ENCODE peak calls at places on chromosomes 13 and 19, in seven cellular contexts. One of them, this sample, is unnamed.
A peak's percentile ranks its signal among the peaks of the same experiment; 100 is the strongest.

GRCh38 chr19:40567750-40568494 is 8.8 kb upstream of the SHKBP1 start:
- DNase-seq in CD8-positive, alpha-beta memory T cell: no peak
- DNase-seq in choroid plexus epithelial cell: no peak
- DNase-seq in tibial artery: no peak
- DNase-seq in A673: no peak
- DNase-seq in aorta: no peak
- DNase-seq in upper lobe of left lung: no peak
- DNase-seq in this sample: peak; percentile 84

GRCh38 chr19:2883686-2884439 is 16.7 kb downstream of the ZNF556 start:
- DNase-seq in aorta: peak; percentile 15
- DNase-seq in A673: no peak
- DNase-seq in tibial artery: no peak
- DNase-seq in choroid plexus epithelial cell: no peak
- DNase-seq in upper lobe of left lung: no peak
- DNase-seq in CD8-positive, alpha-beta memory T cell: no peak
- DNase-seq in this sample: peak; percentile 44

GRCh38 chr19:28871099-28871725 is 341.7 kb downstream of the UQCRFS1 start:
- DNase-seq in upper lobe of left lung: no peak
- DNase-seq in A673: no peak
- DNase-seq in aorta: no peak
- DNase-seq in tibial artery: no peak
- DNase-seq in choroid plexus epithelial cell: no peak
- DNase-seq in CD8-positive, alpha-beta memory T cell: no peak
- DNase-seq in this sample: no peak

GRCh38 chr19:7292950-7293794 is 1.0 kb downstream of the INSR start:
- DNase-seq in tibial artery: peak; percentile 35
- DNase-seq in CD8-positive, alpha-beta memory T cell: no peak
- DNase-seq in choroid plexus epithelial cell: no peak
- DNase-seq in A673: no peak
- DNase-seq in upper lobe of left lung: peak; percentile 35
- DNase-seq in aorta: peak; percentile 83
- DNase-seq in this sample: peak; percentile 53

GRCh38 chr13:36999054-36999927 is at the start of gene ALG5:
- DNase-seq in upper lobe of left lung: peak; percentile 92
- DNase-seq in A673: peak; percentile 95
- DNase-seq in choroid plexus epithelial cell: peak; percentile 89
- DNase-seq in aorta: peak; percentile 97
- DNase-seq in CD8-positive, alpha-beta memory T cell: peak; percentile 92
- DNase-seq in tibial artery: peak; percentile 84
- DNase-seq in this sample: peak; percentile 92

GRCh38 chr19:38743394-38744297 is 628 bp downstream of the CAPN12 start:
- DNase-seq in upper lobe of left lung: no peak
- DNase-seq in aorta: no peak
- DNase-seq in A673: no peak
- DNase-seq in tibial artery: no peak
- DNase-seq in choroid plexus epithelial cell: no peak
- DNase-seq in CD8-positive, alpha-beta memory T cell: no peak
- DNase-seq in this sample: peak; percentile 60

GRCh38 chr19:8902520-8902919 is 70.3 kb downstream of the MBD3L1 start:
- DNase-seq in upper lobe of left lung: no peak
- DNase-seq in aorta: no peak
- DNase-seq in choroid plexus epithelial cell: no peak
- DNase-seq in A673: no peak
- DNase-seq in tibial artery: no peak
- DNase-seq in CD8-positive, alpha-beta memory T cell: no peak
- DNase-seq in this sample: no peak

GRCh38 chr19:52992109-52993004 is 21.4 kb upstream of the ERVV-1 start:
- DNase-seq in A673: no peak
- DNase-seq in CD8-positive, alpha-beta memory T cell: no peak
- DNase-seq in choroid plexus epithelial cell: peak; percentile 19
- DNase-seq in upper lobe of left lung: no peak
- DNase-seq in aorta: no peak
- DNase-seq in tibial artery: peak; percentile 34
- DNase-seq in this sample: no peak

GRCh38 chr19:13069415-13070369 is 33.0 kb downstream of the LYL1 start:
- DNase-seq in choroid plexus epithelial cell: no peak
- DNase-seq in CD8-positive, alpha-beta memory T cell: no peak
- DNase-seq in upper lobe of left lung: no peak
- DNase-seq in aorta: no peak
- DNase-seq in tibial artery: peak; percentile 20
- DNase-seq in A673: no peak
- DNase-seq in this sample: no peak

GRCh38 chr13:54536112-54536511 is 1507.5 kb downstream of the OLFM4 start:
- DNase-seq in upper lobe of left lung: no peak
- DNase-seq in A673: peak; percentile 36
- DNase-seq in aorta: no peak
- DNase-seq in choroid plexus epithelial cell: no peak
- DNase-seq in CD8-positive, alpha-beta memory T cell: no peak
- DNase-seq in tibial artery: no peak
- DNase-seq in this sample: no peak

GRCh38 chr19:47549341-47549768 is 23.6 kb downstream of the ZNF541 start:
- DNase-seq in choroid plexus epithelial cell: no peak
- DNase-seq in upper lobe of left lung: peak; percentile 81
- DNase-seq in aorta: no peak
- DNase-seq in A673: no peak
- DNase-seq in CD8-positive, alpha-beta memory T cell: no peak
- DNase-seq in tibial artery: no peak
- DNase-seq in this sample: no peak

GRCh38 chr19:40610396-40611064 is 9.4 kb downstream of the LTBP4 start:
- DNase-seq in aorta: peak; percentile 85
- DNase-seq in tibial artery: peak; percentile 58
- DNase-seq in upper lobe of left lung: peak; percentile 66
- DNase-seq in CD8-positive, alpha-beta memory T cell: peak; percentile 57
- DNase-seq in choroid plexus epithelial cell: no peak
- DNase-seq in A673: no peak
- DNase-seq in this sample: peak; percentile 90

GRCh38 chr19:49020931-49021895 is 2.9 kb downstream of the CGB3 start:
- DNase-seq in tibial artery: no peak
- DNase-seq in A673: no peak
- DNase-seq in aorta: no peak
- DNase-seq in upper lobe of left lung: no peak
- DNase-seq in CD8-positive, alpha-beta memory T cell: no peak
- DNase-seq in choroid plexus epithelial cell: peak; percentile 44
- DNase-seq in this sample: peak; percentile 85
- H3K4me3 ChIP-seq in tibial artery: no peak overlapping the region
- H3K4me3 ChIP-seq in A673: no peak overlapping the region
- H3K4me3 ChIP-seq in aorta: no peak overlapping the region
- H3K4me3 ChIP-seq in upper lobe of left lung: no peak overlapping the region
- H3K4me3 ChIP-seq in CD8-positive, alpha-beta memory T cell: no peak overlapping the region
- H3K4me3 ChIP-seq in choroid plexus epithelial cell: no peak overlapping the region
- H3K4me3 ChIP-seq in this sample: no peak overlapping the region

DNA sequence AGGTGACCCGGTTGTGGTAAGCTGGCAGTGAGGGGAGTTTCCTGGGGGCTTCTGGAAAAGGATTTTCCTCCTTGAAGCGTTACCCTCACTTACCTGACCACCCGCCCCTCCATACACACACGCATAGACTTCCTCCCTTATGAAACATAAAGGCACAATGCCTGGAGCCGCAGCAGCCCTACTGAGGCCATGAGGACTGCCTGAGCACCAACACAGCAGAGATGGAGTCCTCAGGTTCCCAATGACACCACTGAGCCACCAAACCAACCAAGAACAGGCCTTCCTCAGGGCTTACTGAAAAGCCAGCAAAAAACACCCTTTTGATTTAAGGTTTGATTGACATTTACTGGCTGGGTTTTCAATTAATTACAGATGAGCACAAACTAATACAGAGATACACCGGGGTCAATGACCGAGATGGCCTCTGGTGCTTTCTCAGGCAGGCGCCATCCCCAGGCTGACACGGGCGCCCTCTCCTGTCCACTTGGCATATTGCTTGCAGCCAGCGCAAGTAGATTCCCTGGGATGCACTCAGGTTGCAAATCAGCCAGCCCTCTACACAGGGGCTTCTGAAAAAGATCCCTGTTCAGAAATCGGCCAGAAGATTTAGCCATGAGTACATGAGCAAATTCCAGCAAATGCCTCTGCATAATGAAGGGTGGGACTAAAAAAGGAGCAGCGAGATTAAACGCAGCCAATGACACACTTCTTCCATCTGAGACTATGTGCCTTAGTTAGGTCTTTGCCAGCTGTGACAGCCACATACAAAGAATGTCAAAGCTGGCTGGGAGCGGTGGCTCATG is 14.8 kb downstream of the OPA3 start:
- DNase-seq in CD8-positive, alpha-beta memory T cell: peak; percentile 41
- DNase-seq in tibial artery: no peak
- DNase-seq in choroid plexus epithelial cell: peak; percentile 57
- DNase-seq in aorta: no peak
- DNase-seq in A673: peak; percentile 58
- DNase-seq in upper lobe of left lung: peak; percentile 72
- DNase-seq in this sample: no peak
- H3K4me3 ChIP-seq in CD8-positive, alpha-beta memory T cell: no peak overlapping the region
- H3K4me3 ChIP-seq in tibial artery: no peak overlapping the region
- H3K4me3 ChIP-seq in choroid plexus epithelial cell: no peak overlapping the region
- H3K4me3 ChIP-seq in aorta: no peak overlapping the region
- H3K4me3 ChIP-seq in A673: no peak overlapping the region
- H3K4me3 ChIP-seq in upper lobe of left lung: no peak overlapping the region
- H3K4me3 ChIP-seq in this sample: no peak overlapping the region

DNA sequence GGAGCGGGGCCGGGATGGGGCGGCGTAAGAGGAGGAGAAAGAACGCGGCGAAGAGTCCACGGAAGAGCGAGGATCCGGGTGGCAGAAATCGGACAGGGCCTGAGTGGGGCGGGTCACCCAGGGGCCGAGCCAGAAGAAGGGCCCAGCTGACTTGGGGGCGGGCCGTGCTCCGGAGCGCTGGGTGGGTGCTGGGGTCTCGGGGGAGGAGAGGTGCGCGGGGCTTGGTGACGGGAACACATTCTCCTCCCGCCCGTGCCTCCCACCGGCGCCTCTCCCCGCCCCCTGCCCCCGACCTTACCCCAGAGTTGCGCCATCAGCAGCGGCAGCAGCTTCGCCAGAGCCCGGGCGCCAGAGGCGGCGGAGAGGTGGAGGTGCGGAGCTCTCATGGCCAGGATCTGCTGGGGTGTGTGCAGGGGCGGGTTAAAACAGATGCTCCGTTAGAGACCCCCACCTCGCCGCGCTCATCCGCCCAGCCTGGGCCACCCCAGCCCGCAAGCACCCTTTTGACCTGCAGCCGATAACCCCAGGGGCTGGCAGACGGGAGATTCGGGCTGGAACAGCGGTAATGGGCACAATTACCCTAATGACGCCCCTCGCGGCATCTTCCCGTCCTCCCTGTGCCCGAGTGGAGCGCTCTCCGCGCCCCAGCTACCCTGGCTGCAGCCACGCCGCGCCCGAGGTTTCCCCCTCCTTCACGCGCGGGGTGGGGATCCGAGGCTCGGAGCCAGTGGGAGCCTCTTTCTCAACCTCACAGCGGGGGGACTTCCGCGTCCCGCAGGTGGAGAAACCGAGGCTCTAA is 565 bp downstream of the KLK10 start:
- DNase-seq in A673: no peak
- DNase-seq in tibial artery: no peak
- DNase-seq in aorta: peak; percentile 69
- DNase-seq in upper lobe of left lung: peak; percentile 26
- DNase-seq in CD8-positive, alpha-beta memory T cell: no peak
- DNase-seq in choroid plexus epithelial cell: no peak
- DNase-seq in this sample: peak; percentile 73
- H3K4me3 ChIP-seq in A673: peak overlapping the region; percentile 4
- H3K4me3 ChIP-seq in tibial artery: no peak overlapping the region
- H3K4me3 ChIP-seq in aorta: no peak overlapping the region
- H3K4me3 ChIP-seq in upper lobe of left lung: peak overlapping the region; percentile 13
- H3K4me3 ChIP-seq in CD8-positive, alpha-beta memory T cell: no peak overlapping the region
- H3K4me3 ChIP-seq in choroid plexus epithelial cell: no peak overlapping the region
- H3K4me3 ChIP-seq in this sample: no peak overlapping the region

DNA sequence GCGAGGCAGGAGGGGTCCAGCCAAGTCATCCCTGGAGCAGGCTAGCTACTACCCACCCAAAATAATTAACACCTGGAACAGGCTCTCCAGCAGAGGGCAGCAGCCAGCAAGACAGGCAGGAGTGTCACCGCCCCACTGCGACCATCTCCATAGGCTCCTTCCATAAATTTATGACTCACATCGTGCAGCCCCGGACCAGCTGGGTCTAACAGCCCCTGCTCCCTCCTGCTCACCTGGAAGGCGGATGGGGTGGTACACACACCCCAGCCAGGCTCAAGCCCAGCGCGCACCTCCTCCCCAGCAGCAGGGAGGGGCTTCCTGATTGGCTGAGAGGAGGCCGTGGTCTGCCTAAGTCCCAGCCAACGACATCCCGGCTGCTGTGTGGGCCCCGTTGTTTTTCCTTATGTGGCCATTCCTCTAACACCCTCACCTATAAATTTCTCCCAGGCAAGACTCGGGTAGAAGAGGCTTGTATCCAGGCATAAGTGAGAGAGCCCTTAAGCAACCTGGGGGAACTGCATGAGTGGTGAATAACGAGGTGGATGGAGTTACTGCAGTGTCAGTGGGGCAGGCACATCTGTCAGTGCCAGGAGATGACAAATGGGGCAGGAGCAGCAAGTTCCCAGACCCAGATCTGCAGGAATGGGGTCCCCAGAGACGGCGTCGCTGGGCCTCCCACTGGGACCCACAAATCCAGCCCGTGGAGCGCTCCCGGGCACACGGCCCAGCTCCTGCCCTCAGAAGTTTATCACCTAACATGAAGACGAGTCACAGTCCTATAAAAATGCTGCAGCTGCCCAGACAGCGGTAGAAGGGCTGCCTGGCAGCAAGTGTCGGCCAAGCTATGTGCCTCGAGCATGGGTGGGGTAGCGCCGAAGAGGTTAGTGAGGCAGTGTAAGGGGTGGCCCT is 43.1 kb downstream of the CEBPG start:
- DNase-seq in choroid plexus epithelial cell: peak; percentile 73
- DNase-seq in upper lobe of left lung: peak; percentile 64
- DNase-seq in tibial artery: no peak
- DNase-seq in aorta: no peak
- DNase-seq in CD8-positive, alpha-beta memory T cell: peak; percentile 48
- DNase-seq in A673: peak; percentile 80
- DNase-seq in this sample: peak; percentile 97
- H3K4me3 ChIP-seq in choroid plexus epithelial cell: peak overlapping the region; percentile 24
- H3K4me3 ChIP-seq in upper lobe of left lung: no peak overlapping the region
- H3K4me3 ChIP-seq in tibial artery: no peak overlapping the region
- H3K4me3 ChIP-seq in aorta: no peak overlapping the region
- H3K4me3 ChIP-seq in CD8-positive, alpha-beta memory T cell: peak overlapping the region; percentile 30
- H3K4me3 ChIP-seq in A673: no peak overlapping the region
- H3K4me3 ChIP-seq in this sample: peak overlapping the region; percentile 36

GRCh38 chr13:39684531-39685137 is 29.2 kb downstream of the COG6 start:
- DNase-seq in aorta: no peak
- DNase-seq in upper lobe of left lung: no peak
- DNase-seq in choroid plexus epithelial cell: peak; percentile 72
- DNase-seq in tibial artery: no peak
- DNase-seq in A673: peak; percentile 73
- DNase-seq in CD8-positive, alpha-beta memory T cell: no peak
- DNase-seq in this sample: peak; percentile 65

GRCh38 chr13:39692650-39693438 is 37.4 kb downstream of the COG6 start:
- DNase-seq in tibial artery: no peak
- DNase-seq in aorta: no peak
- DNase-seq in choroid plexus epithelial cell: no peak
- DNase-seq in A673: no peak
- DNase-seq in upper lobe of left lung: no peak
- DNase-seq in CD8-positive, alpha-beta memory T cell: no peak
- DNase-seq in this sample: no peak

GRCh38 chr13:39688278-39688677 is 32.8 kb downstream of the COG6 start:
- DNase-seq in aorta: no peak
- DNase-seq in A673: no peak
- DNase-seq in tibial artery: no peak
- DNase-seq in choroid plexus epithelial cell: no peak
- DNase-seq in CD8-positive, alpha-beta memory T cell: no peak
- DNase-seq in upper lobe of left lung: no peak
- DNase-seq in this sample: no peak

GRCh38 chr13:39685652-39686051 is 30.2 kb downstream of the COG6 start:
- DNase-seq in choroid plexus epithelial cell: no peak
- DNase-seq in upper lobe of left lung: no peak
- DNase-seq in aorta: no peak
- DNase-seq in tibial artery: no peak
- DNase-seq in CD8-positive, alpha-beta memory T cell: no peak
- DNase-seq in A673: no peak
- DNase-seq in this sample: no peak

GRCh38 chr13:39688699-39689405 is 33.4 kb downstream of the COG6 start:
- DNase-seq in A673: no peak
- DNase-seq in upper lobe of left lung: no peak
- DNase-seq in aorta: no peak
- DNase-seq in choroid plexus epithelial cell: peak; percentile 71
- DNase-seq in CD8-positive, alpha-beta memory T cell: no peak
- DNase-seq in tibial artery: no peak
- DNase-seq in this sample: peak; percentile 52
- H3K4me3 ChIP-seq in A673: no peak overlapping the region
- H3K4me3 ChIP-seq in upper lobe of left lung: no peak overlapping the region
- H3K4me3 ChIP-seq in aorta: no peak overlapping the region
- H3K4me3 ChIP-seq in choroid plexus epithelial cell: no peak overlapping the region
- H3K4me3 ChIP-seq in CD8-positive, alpha-beta memory T cell: no peak overlapping the region
- H3K4me3 ChIP-seq in tibial artery: no peak overlapping the region
- H3K4me3 ChIP-seq in this sample: no peak overlapping the region

This sample was measured in osteoblast.